ENCODE peak calls at places on chromosomes 1 and 21, in five cellular contexts. V is HFFc6, U is heart right ventricle, Q is type B pancreatic cell, G is nephron progenitor cell. X is an unnamed sample.

GRCh38 chr1:65254320-65255087 is 54.8 kb upstream of the DNAJC6 start:
- DNase-seq in V (peak; percentile 54), U (peak; percentile 83), Q (peak; percentile 85), G (peak; percentile 93), X (peak; percentile 74)

GRCh38 chr21:22174746-22175145 is 1176.5 kb downstream of the NCAM2 start:
- DNase-seq in Q (no peak), U (no peak), V (no peak), G (no peak), X (peak; percentile 3)

GRCh38 chr21:45562401-45562800 is 20.2 kb upstream of the SLC19A1 start:
- DNase-seq in Q (no peak), G (no peak), U (no peak), V (no peak), X (no peak)

GRCh38 chr1:2074316-2074855 is 24.2 kb downstream of the PRKCZ start:
- DNase-seq in V (no peak), U (peak; percentile 6), Q (no peak), G (no peak), X (no peak)

GRCh38 chr1:192660613-192661012 is 24.7 kb downstream of the RGS13 start:
- DNase-seq in V (no peak), Q (no peak), U (no peak), G (no peak), X (no peak)

GRCh38 chr1:154863702-154864174 is 6.3 kb downstream of the KCNN3 start:
- DNase-seq in G (peak; percentile 68), V (peak; percentile 71), U (no peak), Q (no peak), X (peak; percentile 75)

GRCh38 chr1:205917466-205918248 is 25.6 kb downstream of the SLC26A9 start:
- DNase-seq in G (no peak), Q (no peak), V (no peak), U (no peak), X (no peak)

GRCh38 chr1:226060976-226061792 is 1.3 kb upstream of the H3-3A start:
- DNase-seq in V (no peak), U (no peak), Q (no peak), G (no peak), X (no peak)

GRCh38 chr21:26877015-26877414 is 31.8 kb upstream of the ADAMTS1 start:
- DNase-seq in U (no peak), G (no peak), Q (no peak), V (no peak), X (no peak)

GRCh38 chr1:202243006-202243405 is 49.4 kb downstream of the LGR6 start:
- DNase-seq in G (no peak), Q (no peak), V (no peak), U (no peak), X (no peak)

GRCh38 chr1:224058303-224058702 is 55.6 kb upstream of the FBXO28 start:
- DNase-seq in G (no peak), V (peak; percentile 55), U (no peak), Q (no peak), X (peak; percentile 81)

GRCh38 chr1:43143441-43143888 is 28.6 kb downstream of the EBNA1BP2 start:
- DNase-seq in V (no peak), G (peak; percentile 18), Q (no peak), U (no peak), X (peak; percentile 34)
- TF ChIP-seq CTCF in V (peak; percentile 64), G (no peak), Q (peak; percentile 53), U (no peak), X (peak; percentile 12)

GRCh38 chr1:38014171-38014570 is 1.6 kb downstream of the UTP11 start:
- DNase-seq in V (no peak), G (no peak), Q (no peak), U (no peak), X (no peak)
- TF ChIP-seq CTCF in V (peak; percentile 52), G (no peak), Q (no peak), U (no peak), X (no peak)

GRCh38 chr21:23853796-23854379 is 1753.4 kb downstream of the MRPL39 start:
- DNase-seq in G (no peak), U (no peak), Q (no peak), V (no peak), X (peak; percentile 52)
- TF ChIP-seq CTCF in G (peak; percentile 44), U (no peak), Q (peak; percentile 58), V (peak; percentile 37), X (peak; percentile 44)

GRCh38 chr1:93179886-93180722 is at the start of gene TMED5:
- DNase-seq in U (peak; percentile 97), V (peak; percentile 98), Q (peak; percentile 98), G (peak; percentile 94), X (peak; percentile 99)
- TF ChIP-seq CTCF in U (no peak), V (peak; percentile 34), Q (peak; percentile 66), G (no peak), X (peak; percentile 8)

GRCh38 chr1:169486281-169486904 is 649 bp upstream of the SLC19A2 start:
- DNase-seq in V (peak; percentile 40), Q (no peak), U (no peak), G (no peak), X (peak; percentile 75)

GRCh38 chr1:169487153-169487552 is 1.4 kb upstream of the SLC19A2 start:
- DNase-seq in U (no peak), G (no peak), V (no peak), Q (no peak), X (no peak)

GRCh38 chr1:169484107-169484506 is 1.6 kb downstream of the SLC19A2 start:
- DNase-seq in V (no peak), Q (no peak), G (no peak), U (no peak), X (peak; percentile 50)

GRCh38 chr1:169484683-169485426 is 889 bp downstream of the SLC19A2 start:
- DNase-seq in G (no peak), U (peak; percentile 31), Q (no peak), V (peak; percentile 59), X (peak; percentile 66)

GRCh38 chr1:169485427-169486280 is at the start of gene SLC19A2:
- DNase-seq in V (peak; percentile 100), G (peak; percentile 92), U (peak; percentile 100), Q (peak; percentile 98), X (peak; percentile 100)
- TF ChIP-seq CTCF in V (peak; percentile 39), G (peak; percentile 20), U (peak; percentile 20), Q (peak; percentile 52), X (no peak)

GRCh38 chr1:99855914-99856450 is 5.8 kb downstream of the AGL start:
- DNase-seq in Q (no peak), U (no peak), V (peak; percentile 19), G (no peak), X (no peak)

GRCh38 chr1:99858285-99858684 is 8.1 kb downstream of the AGL start:
- DNase-seq in U (no peak), G (no peak), V (no peak), Q (no peak), X (no peak)

GRCh38 chr1:99860703-99861102 is 10.5 kb downstream of the AGL start:
- DNase-seq in G (no peak), V (no peak), U (no peak), Q (no peak), X (no peak)

DNA sequence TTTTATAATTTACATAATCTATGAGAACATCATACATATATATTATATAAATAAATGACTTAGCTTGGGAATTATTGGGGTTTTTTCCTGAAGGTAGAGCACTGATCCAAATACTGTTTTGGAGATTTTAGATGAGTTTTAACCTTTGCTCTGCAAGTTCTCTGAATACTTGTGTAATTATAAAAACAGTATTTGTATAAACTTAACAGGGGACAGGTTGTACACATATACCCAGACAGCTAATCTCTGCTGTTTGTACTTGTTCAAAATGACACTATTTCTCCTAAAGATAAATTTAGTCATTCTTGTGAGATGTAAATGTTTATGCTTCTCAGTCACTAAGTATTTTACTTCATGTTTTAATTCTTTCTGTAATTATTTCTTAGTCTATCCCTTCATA is 8.7 kb downstream of the AGL start:
- DNase-seq in Q (no peak), V (no peak), U (no peak), G (no peak), X (no peak)
- TF ChIP-seq CTCF in Q (no peak), V (no peak), U (no peak), G (no peak), X (no peak)

GRCh38 chr1:29856663-29857224 is 620.4 kb downstream of the PTPRU start:
- DNase-seq in U (no peak), G (peak; percentile 21), Q (no peak), V (no peak), X (no peak)
- TF ChIP-seq CTCF in U (no peak), G (no peak), Q (no peak), V (no peak), X (no peak)

GRCh38 chr1:116817582-116818064 is 63.4 kb downstream of the CD2 start:
- DNase-seq in Q (no peak), G (peak; percentile 26), V (peak; percentile 25), U (peak; percentile 29), X (peak; percentile 77)
- TF ChIP-seq CTCF in Q (peak; percentile 72), G (peak; percentile 46), V (peak; percentile 84), U (no peak), X (peak; percentile 56)

GRCh38 chr1:92301021-92301420 is 2.2 kb downstream of the RPAP2 start:
- DNase-seq in Q (no peak), V (no peak), U (no peak), G (no peak), X (no peak)

GRCh38 chr1:92298213-92298572 is 594 bp downstream of the GLMN start:
- DNase-seq in V (no peak), U (no peak), Q (no peak), G (no peak), X (no peak)

GRCh38 chr1:92299477-92300125 is 742 bp downstream of the RPAP2 start:
- DNase-seq in Q (no peak), V (no peak), U (no peak), G (no peak), X (peak; percentile 17)

GRCh38 chr1:92298573-92299476 is at the start of the genes GLMN and RPAP2:
- DNase-seq in Q (peak; percentile 86), U (peak; percentile 84), V (peak; percentile 58), G (peak; percentile 84), X (peak; percentile 89)
- TF ChIP-seq CTCF in Q (peak; percentile 45), U (no peak), V (peak; percentile 17), G (no peak), X (peak; percentile 3)